ENCODE peak calls at places on chromosomes 11 and 22, in seven cellular contexts. F is lower leg skin, U is esophagus muscularis mucosa, H is right lobe of liver, O is A549, L is prostate gland, K is heart left ventricle. Z is an unnamed sample.

GRCh38 chr11:69828276-69828970 is 9.2 kb upstream of the FGF3 start:
- DNase-seq in F (no peak), L (no peak), U (no peak), H (no peak), K (no peak), O (no peak), Z (no peak)

GRCh38 chr11:76240666-76241065 is 34.4 kb upstream of the WNT11 start:
- DNase-seq in O (no peak), H (no peak), U (no peak), F (no peak), L (no peak), K (no peak), Z (no peak)

GRCh38 chr11:59901306-59901705 is 22.7 kb downstream of the OOSP3 start:
- DNase-seq in F (no peak), H (no peak), U (no peak), K (peak; percentile 42), O (no peak), L (no peak), Z (no peak)

GRCh38 chr11:73507086-73507485 is 90.8 kb downstream of the FAM168A start:
- DNase-seq in O (no peak), L (no peak), F (no peak), U (no peak), K (no peak), H (no peak), Z (no peak)

GRCh38 chr11:85682330-85683305 is 3.4 kb downstream of the CCDC89 start:
- DNase-seq in L (peak; percentile 58), O (peak; percentile 22), H (peak; percentile 67), F (peak; percentile 87), U (no peak), K (peak; percentile 74), Z (no peak)

GRCh38 chr11:117076941-117077659 is 21.1 kb downstream of the SIK3 start:
- DNase-seq in L (no peak), O (no peak), H (no peak), U (no peak), F (no peak), K (no peak), Z (no peak)

GRCh38 chr11:6385046-6385777 is 5.1 kb upstream of the SMPD1 start:
- DNase-seq in H (no peak), K (no peak), O (no peak), L (no peak), F (no peak), U (no peak), Z (no peak)

GRCh38 chr11:46348566-46348981 is 1.3 kb downstream of the DGKZ start:
- DNase-seq in F (no peak), L (no peak), U (no peak), O (no peak), H (no peak), K (no peak), Z (no peak)

GRCh38 chr22:25363474-25363873 is 144.0 kb downstream of the CRYBB2 start:
- DNase-seq in H (no peak), F (no peak), K (no peak), U (no peak), O (no peak), L (no peak), Z (no peak)

GRCh38 chr11:12587333-12587997 is 86.8 kb upstream of the TEAD1 start:
- DNase-seq in O (no peak), K (no peak), U (no peak), F (no peak), L (no peak), H (no peak), Z (no peak)

GRCh38 chr22:35307892-35308291 is 8.2 kb downstream of the TOM1 start:
- DNase-seq in H (no peak), O (no peak), U (no peak), L (no peak), K (no peak), F (no peak), Z (no peak)

GRCh38 chr11:88482871-88483301 is 145.3 kb upstream of the CTSC start:
- DNase-seq in L (no peak), U (no peak), F (no peak), K (no peak), H (no peak), O (no peak), Z (no peak)

GRCh38 chr11:59666969-59667368 is 1.9 kb downstream of the PATL1 start:
- DNase-seq in H (no peak), K (no peak), F (no peak), O (no peak), L (no peak), U (no peak), Z (no peak)

GRCh38 chr11:67303989-67304411 is 670 bp downstream of the SSH3 start:
- DNase-seq in U (no peak), H (peak; percentile 45), F (peak; percentile 90), K (peak; percentile 33), O (no peak), L (no peak), Z (no peak)

GRCh38 chr11:57197762-57198161 is 16.0 kb downstream of the LRRC55 start:
- DNase-seq in L (no peak), F (no peak), U (no peak), K (no peak), O (no peak), H (no peak), Z (no peak)

GRCh38 chr22:40345271-40345670 is 1.0 kb upstream of the ADSL start:
- DNase-seq in K (no peak), U (no peak), H (no peak), L (no peak), O (no peak), F (no peak), Z (no peak)

GRCh38 chr11:5046754-5047330 is 516 bp downstream of the OR52J3 start:
- DNase-seq in H (no peak), F (no peak), U (no peak), K (no peak), O (no peak), L (no peak), Z (no peak)

GRCh38 chr22:27331526-27332281 is 469.9 kb downstream of the MN1 start:
- DNase-seq in O (peak; percentile 43), H (peak; percentile 74), K (no peak), L (no peak), F (peak; percentile 88), U (peak; percentile 88), Z (no peak)

GRCh38 chr11:130827697-130828377 is 88.4 kb downstream of the SNX19 start:
- DNase-seq in K (peak; percentile 63), F (peak; percentile 89), U (no peak), L (no peak), O (peak; percentile 69), H (peak; percentile 31), Z (no peak)
- TF ChIP-seq CTCF in K (peak; percentile 49), F (no peak), U (peak; percentile 29), L (no peak), O (peak; percentile 62), H (no peak), Z (no peak)

DNA sequence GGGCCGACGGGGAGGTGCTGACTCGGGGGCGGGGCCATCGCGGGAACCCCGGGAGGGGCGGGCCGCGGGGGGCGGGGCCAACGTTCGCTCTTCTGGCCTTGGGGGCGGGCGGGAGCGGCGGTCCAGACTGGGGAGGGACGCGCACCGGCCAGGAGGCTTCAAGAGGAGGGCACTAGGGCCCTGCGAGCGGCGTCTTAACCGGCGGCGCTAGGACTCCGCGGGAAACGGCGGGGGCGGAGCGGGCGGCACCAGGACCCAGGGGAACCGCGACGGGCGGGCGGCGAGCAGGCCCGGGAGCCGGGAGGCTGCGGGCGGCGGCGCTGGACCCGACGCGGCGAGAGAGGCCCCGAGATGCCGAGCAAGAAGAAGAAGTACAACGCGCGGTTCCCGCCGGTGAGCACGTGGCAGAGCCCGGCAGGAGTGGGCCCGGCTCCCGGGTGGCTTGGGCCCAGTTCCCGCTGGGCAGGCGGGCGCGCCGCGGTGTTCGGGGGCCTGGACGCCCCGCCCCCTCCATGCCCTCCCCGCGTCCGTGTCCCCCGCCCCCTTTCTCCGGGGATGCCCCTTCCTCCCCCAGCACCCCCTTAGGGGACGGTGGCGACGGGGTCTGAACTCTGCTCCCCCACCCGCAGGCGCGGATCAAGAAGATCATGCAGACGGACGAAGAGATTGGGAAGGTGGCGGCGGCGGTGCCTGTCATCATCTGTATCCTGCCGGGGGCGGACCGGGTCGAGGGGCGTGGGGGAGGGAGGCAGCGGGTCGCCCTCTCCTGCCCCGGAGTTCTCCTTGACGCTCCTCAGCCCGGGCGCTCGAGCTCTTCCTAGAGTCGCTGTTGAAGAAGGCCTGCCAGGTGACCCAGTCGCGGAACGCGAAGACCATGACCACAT is at the start of gene DRAP1:
- DNase-seq in L (peak; percentile 99), H (peak; percentile 100), F (peak; percentile 100), K (peak; percentile 99), U (peak; percentile 99), O (peak; percentile 86), Z (peak; percentile 93)
- TF ChIP-seq POLR2A in L (peak; percentile 71), H (peak; percentile 54), F (no peak), K (peak; percentile 79), U (peak; percentile 60), O (peak; percentile 50), Z (peak; percentile 81)

GRCh38 chr11:62077136-62077535 is 46.7 kb upstream of the INCENP start:
- DNase-seq in O (no peak), K (no peak), F (no peak), U (no peak), L (no peak), H (no peak), Z (no peak)

GRCh38 chr11:62087694-62088093 is 36.1 kb upstream of the INCENP start:
- DNase-seq in H (no peak), L (no peak), U (no peak), F (no peak), K (no peak), O (no peak), Z (no peak)

GRCh38 chr11:62081378-62082291 is 42.2 kb upstream of the INCENP start:
- DNase-seq in K (peak; percentile 80), O (peak; percentile 76), F (peak; percentile 97), H (peak; percentile 84), L (peak; percentile 69), U (peak; percentile 95), Z (no peak)

GRCh38 chr11:62082292-62082657 is 41.5 kb upstream of the INCENP start:
- DNase-seq in O (no peak), H (no peak), F (no peak), L (no peak), K (no peak), U (no peak), Z (no peak)
- TF ChIP-seq CTCF in O (no peak), H (no peak), F (no peak), L (no peak), K (no peak), U (no peak), Z (no peak)

GRCh38 chr11:64306876-64307622 is 1.7 kb downstream of the ESRRA start:
- DNase-seq in F (no peak), U (no peak), K (no peak), H (peak; percentile 82), L (no peak), O (peak; percentile 18), Z (no peak)

GRCh38 chr11:64304316-64305072 is 830 bp upstream of the ESRRA start:
- DNase-seq in L (peak; percentile 91), K (peak; percentile 91), F (peak; percentile 99), O (peak; percentile 96), U (peak; percentile 98), H (peak; percentile 94), Z (peak; percentile 67)

GRCh38 chr11:64305691-64306562 is 603 bp downstream of the ESRRA start:
- DNase-seq in H (peak; percentile 86), L (peak; percentile 38), O (peak; percentile 38), K (peak; percentile 77), F (peak; percentile 94), U (peak; percentile 94), Z (peak; percentile 52)

GRCh38 chr11:64305075-64305690 is at the start of gene ESRRA:
- DNase-seq in H (peak; percentile 100), L (peak; percentile 100), U (peak; percentile 100), K (peak; percentile 100), O (peak; percentile 94), F (peak; percentile 100), Z (peak; percentile 98)

DNA sequence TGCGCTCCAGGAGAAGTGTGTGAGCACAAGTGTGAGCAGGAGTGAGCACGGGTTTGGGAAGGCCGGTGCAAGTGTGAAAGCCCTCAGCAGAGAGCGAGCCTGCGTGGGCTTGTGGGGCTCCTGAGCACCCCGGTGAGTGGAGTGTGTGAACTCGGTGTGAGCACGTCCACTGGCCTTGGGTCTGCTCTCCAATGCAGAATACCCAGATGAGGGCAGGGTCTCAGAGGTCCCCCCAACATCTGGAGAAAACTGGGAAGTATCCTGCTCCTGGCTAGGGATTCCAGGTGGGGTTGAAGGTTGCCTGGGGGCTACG is 1.2 kb downstream of the ESRRA start:
- DNase-seq in O (no peak), F (no peak), H (no peak), K (no peak), L (no peak), U (no peak), Z (no peak)
- TF ChIP-seq POLR2A in O (no peak), F (no peak), H (no peak), K (no peak), L (no peak), U (no peak), Z (no peak)